ENCODE peak calls at places on chromosome 13, in seven cellular contexts. R, F, M, J, H, K and C are unnamed samples.

GRCh38 chr13:78022164-78022877 is 103.7 kb upstream of the EDNRB start:
- DNase-seq in H (no peak), J (no peak), F (peak), R (no peak), K (peak), M (peak), C (no peak)

GRCh38 chr13:25836709-25837316 is 215.0 kb downstream of the SHISA2 start:
- DNase-seq in M (no peak), H (peak), R (no peak), F (no peak), K (no peak), J (no peak), C (no peak)

GRCh38 chr13:79869326-79869725 is 388.4 kb downstream of the NDFIP2 start:
- DNase-seq in M (no peak), K (no peak), H (no peak), F (no peak), J (peak), R (no peak), C (peak)

GRCh38 chr13:81104316-81104715 is 763.4 kb upstream of the SPRY2 start:
- DNase-seq in K (no peak), J (no peak), M (no peak), R (no peak), H (no peak), F (no peak), C (no peak)

GRCh38 chr13:112968910-112969691 is at the start of gene MCF2L:
- DNase-seq in F (peak), R (peak), H (peak), J (no peak), M (peak), K (peak), C (peak)

GRCh38 chr13:108967371-108967770 is 338.0 kb downstream of the MYO16 start:
- DNase-seq in F (no peak), M (no peak), J (no peak), H (no peak), R (no peak), K (no peak), C (no peak)

GRCh38 chr13:59837101-59837500 is 326.6 kb downstream of the DIAPH3 start:
- DNase-seq in H (no peak), J (no peak), F (no peak), R (no peak), K (no peak), M (no peak), C (no peak)

GRCh38 chr13:94413545-94413944 is 65.9 kb downstream of the DCT start:
- DNase-seq in H (no peak), K (no peak), R (no peak), J (no peak), F (no peak), M (no peak), C (no peak)

GRCh38 chr13:79723462-79724116 is 242.6 kb downstream of the NDFIP2 start:
- DNase-seq in R (no peak), M (no peak), H (no peak), F (no peak), K (no peak), J (no peak), C (no peak)

GRCh38 chr13:68439821-68440220 is 1209.7 kb upstream of the PCDH9 start:
- DNase-seq in J (no peak), R (no peak), F (no peak), K (no peak), H (no peak), M (no peak), C (peak)

GRCh38 chr13:44249439-44249838 is 124.2 kb upstream of the SERP2 start:
- DNase-seq in F (no peak), R (no peak), J (no peak), K (no peak), H (no peak), M (no peak), C (no peak)

GRCh38 chr13:110226051-110226562 is 80.8 kb downstream of the COL4A1 start:
- DNase-seq in R (no peak), K (no peak), F (no peak), J (no peak), M (no peak), H (no peak), C (no peak)

GRCh38 chr13:35764359-35765015 is 288.0 kb upstream of the MAB21L1 start:
- DNase-seq in F (no peak), R (no peak), H (no peak), M (no peak), J (no peak), K (no peak), C (no peak)

GRCh38 chr13:106612688-106613087 is 44.8 kb upstream of the ARGLU1 start:
- DNase-seq in J (no peak), H (no peak), K (peak), M (no peak), F (no peak), R (no peak), C (no peak)

GRCh38 chr13:62997038-62997619 is 1581.5 kb upstream of the PCDH20 start:
- DNase-seq in M (no peak), R (no peak), F (no peak), J (no peak), H (no peak), K (no peak), C (no peak)

GRCh38 chr13:94217370-94217769 is 262.1 kb downstream of the DCT start:
- DNase-seq in J (no peak), M (no peak), R (no peak), H (no peak), F (no peak), K (no peak), C (no peak)

GRCh38 chr13:96816261-96816660 is 178.0 kb downstream of the OXGR1 start:
- DNase-seq in F (no peak), R (no peak), J (no peak), M (no peak), K (no peak), H (no peak), C (no peak)

GRCh38 chr13:77513719-77514335 is 21.7 kb upstream of the SCEL start:
- DNase-seq in H (no peak), R (no peak), K (no peak), F (no peak), M (no peak), J (no peak), C (no peak)

GRCh38 chr13:97781891-97782305 is 171.6 kb upstream of the IPO5 start:
- DNase-seq in F (no peak), H (no peak), M (no peak), J (no peak), R (no peak), K (no peak), C (no peak)

GRCh38 chr13:106530907-106531520 is 4.4 kb downstream of the EFNB2 start:
- DNase-seq in R (no peak), M (no peak), F (no peak), H (no peak), J (no peak), K (no peak), C (no peak)

GRCh38 chr13:99228737-99229691 is 28.4 kb downstream of the UBAC2 start:
- DNase-seq in H (no peak), M (no peak), R (no peak), F (no peak), K (no peak), J (no peak), C (no peak)

GRCh38 chr13:48813518-48813917 is 159.8 kb downstream of the CYSLTR2 start:
- DNase-seq in K (no peak), H (no peak), F (no peak), R (no peak), M (no peak), J (no peak), C (no peak)

GRCh38 chr13:99033814-99034213 is 56.0 kb upstream of the DOCK9 start:
- DNase-seq in H (peak), K (no peak), R (no peak), M (no peak), F (no peak), J (no peak), C (peak)

GRCh38 chr13:111079375-111079774 is 35.7 kb upstream of the ARHGEF7 start:
- DNase-seq in K (no peak), M (no peak), J (no peak), H (no peak), F (no peak), R (no peak), C (no peak)

GRCh38 chr13:22592515-22592914 is 588.3 kb upstream of the SGCG start:
- DNase-seq in R (no peak), F (no peak), K (no peak), J (no peak), M (no peak), H (no peak), C (no peak)

GRCh38 chr13:113448885-113449692 is 4.2 kb downstream of the ADPRHL1 start:
- DNase-seq in J (no peak), H (peak), R (no peak), M (peak), F (peak), K (peak), C (peak)

GRCh38 chr13:30730526-30730925 is 4.8 kb upstream of the ALOX5AP start:
- DNase-seq in K (no peak), M (no peak), R (no peak), F (no peak), H (no peak), J (no peak), C (no peak)

GRCh38 chr13:32595306-32595705 is 9.1 kb downstream of the PDS5B start:
- DNase-seq in R (no peak), J (no peak), H (no peak), K (no peak), F (no peak), M (no peak), C (no peak)

GRCh38 chr13:97539651-97540230 is 105.8 kb downstream of the RAP2A start:
- DNase-seq in J (no peak), F (no peak), R (no peak), H (no peak), K (no peak), M (no peak), C (no peak)

GRCh38 chr13:99339736-99340392 is 32.7 kb upstream of the GPR183 start:
- DNase-seq in F (peak), R (no peak), K (no peak), M (no peak), H (no peak), J (no peak), C (no peak)

GRCh38 chr13:50128406-50129048 is 113.3 kb downstream of the KCNRG start:
- DNase-seq in F (no peak), R (no peak), J (no peak), H (no peak), K (no peak), M (peak), C (no peak)

GRCh38 chr13:93698016-93698613 is 471.5 kb downstream of the GPC6 start:
- DNase-seq in F (no peak), H (no peak), R (no peak), K (no peak), M (no peak), J (no peak), C (no peak)